ENCODE peak calls at places on chromosomes 5 and 9, in ten cellular contexts. T, I, O, S, Z, C, P, N, A and V are unnamed samples.

GRCh38 chr5:51386916-51387853 is 3.9 kb downstream of the ISL1 start:
- DNase-seq in I (no peak), A (no peak), Z (no peak), P (peak), N (no peak), C (no peak), O (no peak), S (no peak), T (no peak), V (peak)

GRCh38 chr5:127785098-127785927 is 82.1 kb downstream of the CCDC192 start:
- DNase-seq in T (no peak), N (peak), O (no peak), I (no peak), A (peak), Z (no peak), C (no peak), P (no peak), S (peak), V (no peak)

GRCh38 chr9:31745468-31745867 is 639.0 kb upstream of the ACO1 start:
- DNase-seq in I (no peak), S (no peak), A (no peak), O (no peak), C (no peak), N (no peak), P (no peak), Z (no peak), T (no peak), V (no peak)

GRCh38 chr5:1472964-1473628 is 27.9 kb upstream of the SLC6A3 start:
- DNase-seq in S (no peak), O (no peak), Z (no peak), N (no peak), A (no peak), P (peak), T (no peak), C (no peak), I (no peak), V (no peak)

GRCh38 chr5:54242287-54242686 is 68.1 kb downstream of the ARL15 start:
- DNase-seq in A (no peak), S (no peak), N (no peak), O (no peak), P (no peak), T (no peak), I (no peak), Z (no peak), C (no peak), V (no peak)

GRCh38 chr9:118522093-118523028 is 818.2 kb downstream of the TLR4 start:
- DNase-seq in S (peak), T (peak), N (no peak), C (no peak), I (peak), A (no peak), P (peak), O (peak), Z (peak), V (peak)

GRCh38 chr9:83707768-83708514 is at the start of gene UBQLN1:
- DNase-seq in A (peak), P (peak), N (peak), C (peak), I (peak), O (peak), Z (peak), T (peak), S (peak), V (peak)

GRCh38 chr5:159518361-159518760 is 188.1 kb upstream of the IL12B start:
- DNase-seq in C (no peak), S (peak), T (no peak), I (peak), P (no peak), N (no peak), A (peak), O (no peak), Z (no peak), V (no peak)

GRCh38 chr5:138466900-138467710 is 1.8 kb downstream of the EGR1 start:
- DNase-seq in C (no peak), Z (no peak), S (peak), A (no peak), I (peak), T (no peak), O (peak), P (no peak), N (no peak), V (no peak)

GRCh38 chr9:89278997-89279739 is 31.8 kb upstream of the CKS2 start:
- DNase-seq in I (no peak), N (no peak), S (peak), A (no peak), O (peak), P (no peak), T (peak), C (no peak), Z (no peak), V (no peak)

GRCh38 chr9:6414291-6414690 is 1.3 kb downstream of the UHRF2 start:
- DNase-seq in C (no peak), N (no peak), T (peak), P (no peak), A (no peak), I (peak), S (peak), O (peak), Z (no peak), V (no peak)

GRCh38 chr5:122515709-122516431 is 203.8 kb downstream of the SNCAIP start:
- DNase-seq in C (no peak), I (peak), S (peak), N (no peak), O (peak), P (peak), Z (no peak), A (peak), T (no peak), V (peak)

GRCh38 chr9:125493384-125493783 is 213.6 kb downstream of the MAPKAP1 start:
- DNase-seq in O (no peak), C (no peak), P (no peak), S (no peak), I (no peak), N (no peak), A (no peak), T (peak), Z (no peak), V (no peak)

GRCh38 chr9:73437758-73438157 is 286.1 kb downstream of the ANXA1 start:
- DNase-seq in Z (no peak), S (peak), N (no peak), I (no peak), O (no peak), C (no peak), T (no peak), A (no peak), P (no peak), V (no peak)

GRCh38 chr9:1916676-1917075 is 98.5 kb upstream of the SMARCA2 start:
- DNase-seq in A (no peak), T (no peak), N (no peak), S (no peak), I (no peak), O (no peak), P (no peak), Z (no peak), C (no peak), V (no peak)

DNA sequence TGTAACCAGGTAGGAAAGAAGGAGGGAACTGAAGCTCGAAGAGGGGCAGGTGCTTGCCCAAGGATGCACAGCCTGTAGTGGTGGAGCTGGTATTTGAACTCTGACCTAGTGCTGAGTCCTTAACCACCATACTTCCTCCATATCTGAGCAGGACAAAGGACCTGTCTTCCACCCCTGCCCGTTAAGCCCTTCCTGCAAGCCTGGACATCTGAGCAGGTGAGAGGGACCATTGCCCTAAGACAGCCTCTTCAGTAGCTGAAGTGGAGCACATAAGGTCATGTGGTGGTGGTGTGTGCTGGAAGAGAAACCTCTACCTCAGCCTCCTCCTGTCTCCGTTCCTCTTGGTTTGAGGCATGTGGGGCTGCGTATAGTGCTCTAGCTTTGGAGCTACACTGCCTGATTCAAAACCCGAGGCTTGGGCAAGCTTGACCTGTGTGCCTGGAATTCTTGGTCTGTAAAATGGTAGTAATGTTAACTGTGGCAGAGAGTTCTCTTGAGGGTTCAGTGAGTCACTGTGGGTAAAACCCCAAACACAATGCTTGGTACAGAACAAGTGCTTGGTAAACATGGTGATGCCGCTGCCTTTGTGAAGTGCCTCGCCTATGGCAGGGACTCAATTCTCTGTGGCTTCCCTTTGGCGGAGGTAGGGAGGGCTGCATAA is 7.4 kb downstream of the GALNT10 start:
- DNase-seq in I (no peak), P (no peak), N (peak), T (no peak), C (peak), A (peak), Z (no peak), S (peak), O (no peak), V (no peak)
- H3K27ac ChIP-seq in I (no peak), P (no peak), N (peak), T (no peak), C (no peak), A (peak), Z (no peak), S (peak), O (no peak), V (no peak)

GRCh38 chr5:10559151-10559550 is 4.7 kb upstream of the ANKRD33B start:
- DNase-seq in I (no peak), N (no peak), A (no peak), C (no peak), Z (no peak), T (no peak), S (no peak), O (no peak), P (no peak), V (no peak)

GRCh38 chr5:10562202-10563131 is 1.4 kb upstream of the ANKRD33B start:
- DNase-seq in C (no peak), N (no peak), Z (no peak), P (no peak), A (no peak), T (no peak), I (no peak), S (no peak), O (no peak), V (no peak)

GRCh38 chr5:10557747-10558295 is 6.0 kb upstream of the ANKRD33B start:
- DNase-seq in N (no peak), T (no peak), S (no peak), A (no peak), C (no peak), O (no peak), Z (no peak), P (no peak), I (no peak), V (no peak)

GRCh38 chr5:10556893-10557746 is 6.8 kb upstream of the ANKRD33B start:
- DNase-seq in T (no peak), I (no peak), O (no peak), A (no peak), P (no peak), Z (no peak), S (no peak), C (no peak), N (no peak), V (no peak)

DNA sequence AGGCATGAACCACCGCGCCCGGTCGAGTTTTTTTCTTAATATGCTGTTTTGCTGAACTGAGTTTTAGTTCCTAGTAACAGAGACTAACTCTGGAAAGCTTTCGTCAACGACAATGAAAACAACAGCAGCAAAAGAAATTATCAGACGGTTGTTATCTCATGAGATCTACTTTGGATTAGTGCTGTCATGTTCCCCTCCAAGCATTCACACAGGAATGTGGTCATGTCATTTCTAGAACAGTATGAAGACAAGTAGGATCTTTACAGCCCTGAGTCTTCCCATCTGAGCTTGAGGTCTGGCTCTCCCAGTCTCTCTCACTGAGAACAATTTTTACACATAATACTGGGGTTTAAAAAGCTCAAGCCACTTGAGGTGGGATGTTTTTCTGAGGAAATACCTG is 4.0 kb upstream of the ANKRD33B start:
- DNase-seq in S (no peak), C (no peak), P (no peak), O (no peak), Z (no peak), T (no peak), A (no peak), N (no peak), I (no peak), V (no peak)
- H3K27ac ChIP-seq in S (no peak), C (no peak), P (no peak), O (no peak), Z (no peak), T (no peak), A (no peak), N (no peak), I (no peak), V (no peak)

GRCh38 chr5:9358961-9359686 is 186.8 kb downstream of the SEMA5A start:
- DNase-seq in T (no peak), A (no peak), S (peak), C (no peak), I (no peak), P (no peak), N (no peak), O (no peak), Z (no peak), V (no peak)
- H3K27ac ChIP-seq in T (no peak), A (peak), S (peak), C (no peak), I (no peak), P (no peak), N (no peak), O (no peak), Z (no peak), V (no peak)

GRCh38 chr5:96968074-96968473 is 32.2 kb downstream of the LNPEP start:
- DNase-seq in A (no peak), Z (no peak), T (no peak), O (peak), P (no peak), I (no peak), N (no peak), S (peak), C (no peak), V (no peak)
- H3K27ac ChIP-seq in A (no peak), Z (no peak), T (no peak), O (peak), P (no peak), I (no peak), N (no peak), S (no peak), C (no peak), V (no peak)

GRCh38 chr5:15623794-15624193 is 123.8 kb downstream of the FBXL7 start:
- DNase-seq in S (no peak), N (no peak), I (no peak), A (no peak), T (no peak), P (no peak), O (no peak), Z (no peak), C (no peak), V (no peak)

GRCh38 chr5:15627109-15627508 is 127.1 kb downstream of the FBXL7 start:
- DNase-seq in S (no peak), T (no peak), N (no peak), I (no peak), O (no peak), Z (no peak), C (no peak), A (no peak), P (no peak), V (no peak)

DNA sequence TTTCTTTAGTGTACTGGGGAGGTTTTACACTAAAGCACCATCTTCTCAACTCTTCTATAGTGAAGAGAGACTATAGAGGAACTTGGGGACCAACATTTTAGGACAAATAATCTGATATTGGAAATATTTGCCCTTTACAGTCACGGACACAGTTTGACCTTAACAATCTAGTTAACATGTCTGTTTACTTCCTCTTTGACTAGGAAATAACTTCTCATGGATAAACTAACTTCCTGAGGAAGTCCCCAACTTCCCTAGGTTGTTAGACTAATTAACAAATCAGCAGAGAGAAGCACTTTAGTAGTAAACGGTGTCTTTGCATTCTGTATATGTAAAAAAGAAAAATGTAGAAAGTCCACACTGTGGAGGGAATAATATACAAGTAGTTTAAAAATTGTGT is 127.7 kb downstream of the FBXL7 start:
- DNase-seq in T (no peak), I (no peak), P (no peak), C (no peak), O (no peak), N (no peak), Z (no peak), A (no peak), S (no peak), V (no peak)
- H3K27ac ChIP-seq in T (no peak), I (no peak), P (no peak), C (no peak), O (no peak), N (no peak), Z (no peak), A (no peak), S (no peak), V (no peak)

GRCh38 chr5:58127132-58127485 is 332.8 kb downstream of the PLK2 start:
- DNase-seq in P (no peak), Z (no peak), A (no peak), S (no peak), T (no peak), C (no peak), O (no peak), I (no peak), N (no peak), V (no peak)
- H3K27ac ChIP-seq in P (no peak), Z (no peak), A (no peak), S (no peak), T (no peak), C (no peak), O (no peak), I (no peak), N (no peak), V (no peak)